ENCODE peak calls at places on chromosomes 1 and 21, in six cellular contexts. M is upper lobe of left lung, P is adrenal gland, L is ovary, H is HepG2, Y is IMR-90. S is an unnamed sample. For H3K4me1, the result is how much of the 10 kb centered on the place peaks cover.

GRCh38 chr1:12189328-12189682 is 22.5 kb downstream of the TNFRSF1B start:
- DNase-seq in P (no peak), M (no peak), H (no peak), Y (no peak), L (no peak), S (no peak)

GRCh38 chr1:1806890-1807289 is 28.6 kb upstream of the NADK start:
- DNase-seq in L (no peak), P (no peak), Y (peak), H (no peak), M (no peak), S (no peak)

GRCh38 chr1:119715542-119715941 is 3.8 kb downstream of the PHGDH start:
- DNase-seq in M (no peak), H (no peak), P (no peak), L (no peak), Y (peak), S (no peak)

GRCh38 chr1:111736548-111737215 is 2.5 kb downstream of the INKA2 start:
- DNase-seq in L (peak), Y (peak), M (no peak), H (no peak), P (peak), S (no peak)

GRCh38 chr1:201774224-201774982 is 54.6 kb upstream of the IPO9 start:
- DNase-seq in Y (peak), P (no peak), H (no peak), L (no peak), M (no peak), S (no peak)

GRCh38 chr1:61864501-61864900 is 122.2 kb downstream of the PATJ start:
- DNase-seq in L (no peak), Y (peak), P (no peak), H (no peak), M (no peak), S (no peak)

GRCh38 chr1:194372266-194372665 is 1185.9 kb upstream of the B3GALT2 start:
- DNase-seq in Y (no peak), L (no peak), P (no peak), H (no peak), M (no peak), S (no peak)

GRCh38 chr1:230073371-230074035 is 6.5 kb downstream of the GALNT2 start:
- DNase-seq in Y (peak), M (no peak), H (no peak), P (no peak), L (no peak), S (no peak)

GRCh38 chr1:44707112-44707881 is 23.7 kb downstream of the RNU5D-1 start:
- DNase-seq in H (peak), M (no peak), L (no peak), Y (peak), P (no peak), S (no peak)

DNA sequence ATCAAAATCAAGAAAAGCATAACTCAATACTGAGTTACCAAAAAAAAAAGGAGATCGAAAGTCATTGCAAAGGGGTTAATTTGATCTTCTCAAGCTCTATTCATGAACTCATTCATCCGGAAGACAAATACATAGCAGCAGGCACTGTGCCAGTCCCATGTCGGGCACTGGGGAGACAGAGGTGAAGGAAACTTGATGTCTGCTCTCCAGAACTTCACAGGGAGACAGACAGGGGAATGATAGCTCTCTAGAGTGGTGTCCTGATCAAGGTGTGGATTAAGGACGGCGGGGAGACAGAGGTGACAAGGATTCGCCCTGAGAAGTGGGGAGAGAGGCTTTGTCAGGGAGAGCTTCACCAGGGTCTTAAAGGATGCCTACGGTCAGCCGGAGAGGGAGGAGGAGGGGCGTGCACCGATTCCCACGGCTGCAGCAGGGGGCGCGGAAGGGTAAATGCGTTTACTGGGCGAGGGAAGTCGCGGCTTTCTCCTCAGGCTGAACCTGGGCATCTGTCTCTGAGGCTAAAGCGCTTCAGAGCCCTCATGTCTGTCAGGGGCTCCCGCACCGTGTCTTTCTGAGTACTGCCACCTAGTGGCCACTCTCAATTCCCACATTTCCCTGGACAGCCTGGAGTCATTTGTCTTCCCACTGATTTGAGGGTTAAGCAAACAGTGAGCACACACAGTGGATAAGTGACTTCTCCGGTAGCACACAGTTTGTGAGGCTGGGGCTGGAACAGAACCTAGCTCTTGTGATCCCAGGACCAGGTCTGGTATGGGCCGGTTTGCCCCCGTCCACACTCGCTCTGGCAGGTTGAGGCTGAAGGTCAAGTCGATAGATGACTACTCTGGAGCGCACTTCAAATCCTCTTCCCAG is 152.8 kb downstream of the TENT5C start:
- DNase-seq in Y (peak), L (peak), M (peak), P (peak), H (peak), S (peak)
- H3K4me1 ChIP-seq in Y (under half), L (under half), M (under half), P (under half), H (under half), S (under half)

DNA sequence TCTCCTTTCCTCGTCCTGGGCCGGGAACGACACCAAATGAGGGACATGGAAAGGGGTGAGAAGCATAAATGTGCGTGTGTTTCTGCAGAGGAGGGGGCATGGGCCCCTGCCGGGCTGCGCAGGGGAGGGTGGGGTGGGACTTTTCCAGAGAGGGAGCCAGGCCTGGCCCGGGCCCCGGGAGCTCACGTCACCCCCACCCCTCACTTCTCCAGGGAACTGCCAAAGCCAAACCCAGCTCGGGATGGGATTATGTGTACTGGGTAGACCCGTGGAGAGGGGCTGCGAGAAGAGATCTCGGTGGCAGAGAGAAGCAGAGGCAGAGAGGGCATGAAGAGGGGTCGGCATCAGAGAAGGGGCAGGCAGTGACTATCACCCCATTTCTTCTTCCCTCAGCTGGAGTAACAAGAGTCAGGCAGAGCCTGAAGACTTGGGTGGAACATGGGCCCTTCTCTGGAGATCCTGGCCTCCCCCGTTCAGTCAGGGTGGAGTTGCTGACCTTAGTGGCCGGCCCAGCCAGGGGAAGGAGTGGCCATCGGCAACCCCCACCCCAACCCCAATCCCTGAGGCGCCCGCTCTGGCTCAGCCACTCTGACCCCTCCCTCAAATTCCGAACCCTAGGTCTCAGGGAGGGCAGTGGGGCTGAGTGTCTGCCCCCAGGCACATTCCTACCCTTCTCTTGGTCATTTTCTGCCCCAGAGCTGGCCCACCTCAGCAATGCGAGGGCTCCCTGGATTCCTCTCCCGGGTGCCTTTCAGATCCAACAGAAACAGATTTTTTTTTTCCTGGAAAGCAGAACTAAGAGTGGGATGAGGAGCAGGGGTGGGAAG is 1.2 kb downstream of the ADAMTSL4 start:
- DNase-seq in M (peak), L (peak), P (no peak), H (no peak), Y (no peak), S (no peak)
- H3K4me3 ChIP-seq in M (no peak), L (peak), P (no peak), H (peak), Y (peak), S (no peak)

GRCh38 chr1:183431840-183432547 is 13.8 kb upstream of the NMNAT2 start:
- DNase-seq in L (no peak), P (no peak), Y (no peak), H (no peak), M (no peak), S (no peak)

GRCh38 chr1:183438060-183438459 is 19.9 kb upstream of the NMNAT2 start:
- DNase-seq in Y (no peak), P (no peak), H (no peak), L (no peak), M (no peak), S (no peak)

GRCh38 chr1:183433703-183434102 is 15.5 kb upstream of the NMNAT2 start:
- DNase-seq in L (no peak), P (no peak), H (no peak), M (no peak), Y (no peak), S (no peak)

GRCh38 chr1:183435497-183435896 is 17.3 kb upstream of the NMNAT2 start:
- DNase-seq in M (no peak), Y (no peak), P (no peak), H (no peak), L (no peak), S (no peak)

GRCh38 chr1:183432548-183432875 is 14.3 kb upstream of the NMNAT2 start:
- DNase-seq in L (no peak), P (no peak), Y (no peak), M (no peak), H (no peak), S (peak)
- H3K27ac ChIP-seq in L (no peak), P (no peak), Y (no peak), M (no peak), H (no peak), S (no peak)

GRCh38 chr1:10774615-10775310 is 21.7 kb downstream of the CASZ1 start:
- DNase-seq in M (no peak), L (no peak), P (no peak), H (no peak), Y (no peak), S (no peak)
- H3K4me1 ChIP-seq in M (under half), L (under half), P (under half), H (under half), Y (under half), S (under half)

GRCh38 chr1:53020588-53020987 is 41.4 kb upstream of the PODN start:
- DNase-seq in P (no peak), H (no peak), L (no peak), M (no peak), Y (no peak), S (no peak)

GRCh38 chr1:53014791-53015507 is 47.1 kb upstream of the PODN start:
- DNase-seq in M (no peak), H (peak), P (peak), Y (peak), L (peak), S (peak)

GRCh38 chr1:53022179-53022578 is 39.8 kb upstream of the PODN start:
- DNase-seq in L (no peak), P (no peak), Y (no peak), M (no peak), H (no peak), S (no peak)

GRCh38 chr1:53015508-53015860 is 46.5 kb upstream of the PODN start:
- DNase-seq in M (no peak), Y (no peak), L (no peak), H (no peak), P (no peak), S (peak)

GRCh38 chr1:53016705-53017104 is 45.3 kb upstream of the PODN start:
- DNase-seq in P (no peak), L (no peak), Y (peak), H (no peak), M (no peak), S (no peak)
- H3K4me3 ChIP-seq in P (no peak), L (no peak), Y (no peak), H (peak), M (no peak), S (no peak)

GRCh38 chr1:172917972-172918371 is 132.8 kb downstream of the TNFSF18 start:
- DNase-seq in P (no peak), Y (peak), M (no peak), L (no peak), H (peak), S (no peak)

GRCh38 chr1:172916126-172916525 is 134.6 kb downstream of the TNFSF18 start:
- DNase-seq in L (no peak), H (no peak), P (no peak), Y (peak), M (no peak), S (no peak)

GRCh38 chr1:172912765-172913260 is 137.9 kb downstream of the TNFSF18 start:
- DNase-seq in Y (no peak), P (no peak), L (no peak), H (no peak), M (peak), S (no peak)

GRCh38 chr1:172914517-172915144 is 136.1 kb downstream of the TNFSF18 start:
- DNase-seq in L (no peak), Y (peak), P (no peak), H (no peak), M (no peak), S (no peak)

DNA sequence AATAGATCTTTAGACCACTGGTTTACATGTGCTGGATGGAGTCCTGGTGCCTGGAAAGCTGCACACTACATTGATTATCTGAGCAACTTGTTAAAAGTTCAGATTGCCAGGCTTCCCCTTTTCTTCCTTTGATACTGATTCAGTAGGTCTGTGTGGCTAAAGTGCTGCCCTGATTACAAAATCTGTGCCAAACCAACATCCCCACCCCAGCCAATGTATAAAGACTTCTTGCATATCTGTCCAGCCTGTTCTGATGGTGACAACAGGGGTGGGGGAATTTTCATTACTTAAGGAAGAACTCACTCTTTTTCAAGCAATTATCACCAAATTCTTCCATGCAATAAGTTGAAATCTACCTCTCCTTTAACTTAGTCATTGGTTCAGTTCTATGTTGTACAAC is 135.5 kb downstream of the TNFSF18 start:
- DNase-seq in H (no peak), Y (no peak), P (no peak), M (no peak), L (no peak), S (no peak)
- H3K27ac ChIP-seq in H (no peak), Y (peak), P (no peak), M (no peak), L (no peak), S (no peak)

GRCh38 chr1:207863893-207864535 is 46.9 kb downstream of the CD34 start:
- DNase-seq in P (no peak), H (no peak), L (no peak), M (no peak), Y (no peak), S (peak)

GRCh38 chr1:207860531-207860930 is 50.4 kb downstream of the CD34 start:
- DNase-seq in M (no peak), P (no peak), Y (no peak), L (no peak), H (no peak), S (no peak)

GRCh38 chr1:207858806-207859205 is 52.1 kb downstream of the CD34 start:
- DNase-seq in H (peak), L (no peak), M (no peak), Y (no peak), P (no peak), S (no peak)

GRCh38 chr1:207862241-207862787 is 48.6 kb downstream of the CD34 start:
- DNase-seq in L (no peak), M (no peak), Y (peak), P (no peak), H (no peak), S (no peak)

GRCh38 chr1:207861442-207862177 is 49.3 kb downstream of the CD34 start:
- DNase-seq in M (no peak), H (no peak), Y (no peak), L (no peak), P (no peak), S (peak)
- H3K4me1 ChIP-seq in M (half or more), H (under half), Y (under half), L (under half), P (half or more), S (under half)

DNA sequence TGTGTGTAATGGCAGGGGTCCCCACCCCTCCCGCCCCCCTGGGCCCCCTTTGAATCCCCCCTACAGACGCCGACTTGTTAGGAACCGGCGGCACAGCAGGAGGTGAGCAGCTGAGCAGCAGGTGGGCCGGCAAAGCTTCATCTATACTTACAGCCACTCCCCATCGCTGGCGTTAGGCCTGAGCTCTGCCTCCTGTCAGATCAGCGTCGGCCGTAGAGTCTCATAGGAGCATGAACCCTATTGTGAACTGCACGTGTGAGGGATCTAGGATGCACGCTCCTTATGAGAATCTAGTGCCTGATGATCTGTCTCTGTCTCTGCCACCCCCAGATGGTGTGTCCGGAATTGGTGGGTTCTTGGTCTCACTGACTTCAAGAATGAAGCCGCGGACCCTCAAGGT is 14.9 kb upstream of the VPS26C start:
- DNase-seq in M (no peak), L (no peak), P (no peak), Y (no peak), H (no peak), S (peak)
- H3K4me3 ChIP-seq in M (no peak), L (no peak), P (no peak), Y (no peak), H (no peak), S (no peak)

S was measured in small intestine.